ENCODE peak calls at places on chromosomes 7 and 10, in seven cellular contexts. N, C, G, K, O, D and X are unnamed samples.
A peak's percentile ranks its signal among the peaks of the same experiment; 100 is the strongest.

GRCh38 chr10:87706731-87707130 is 47.1 kb downstream of the PAPSS2 start:
- DNase-seq in K (no peak), G (no peak), C (no peak), O (no peak), D (no peak), N (no peak), X (peak; percentile 25)

GRCh38 chr7:70574970-70575799 is 556.8 kb upstream of the GALNT17 start:
- DNase-seq in C (no peak), G (peak; percentile 28), K (no peak), O (no peak), N (peak; percentile 82), D (no peak), X (no peak)

GRCh38 chr10:10320981-10321380 is 696.7 kb upstream of the CELF2 start:
- DNase-seq in O (no peak), N (peak; percentile 98), K (no peak), C (peak; percentile 34), D (no peak), G (peak; percentile 35), X (no peak)

GRCh38 chr7:132076301-132077049 is 499.8 kb downstream of the PLXNA4 start:
- DNase-seq in C (no peak), N (no peak), K (no peak), O (no peak), G (no peak), D (no peak), X (no peak)

GRCh38 chr7:57218196-57218716 is 86.0 kb upstream of the ZNF479 start:
- DNase-seq in N (no peak), K (no peak), G (no peak), C (no peak), D (no peak), O (no peak), X (no peak)

GRCh38 chr7:47255007-47255406 is 326.9 kb downstream of the TNS3 start:
- DNase-seq in K (no peak), C (no peak), D (no peak), G (no peak), O (no peak), N (no peak), X (no peak)

GRCh38 chr10:5830629-5831445 is 17.6 kb upstream of the GDI2 start:
- DNase-seq in N (no peak), D (no peak), C (no peak), O (peak; percentile 15), K (no peak), G (no peak), X (no peak)

GRCh38 chr10:66322261-66322660 is 603.6 kb upstream of the LRRTM3 start:
- DNase-seq in C (no peak), G (no peak), K (no peak), N (peak; percentile 40), O (peak; percentile 61), D (no peak), X (no peak)

GRCh38 chr7:100013328-100013676 is 2.1 kb upstream of the ZKSCAN1 start:
- DNase-seq in G (no peak), D (no peak), C (no peak), N (peak; percentile 77), O (no peak), K (no peak), X (no peak)

GRCh38 chr7:103964269-103964668 is 25.2 kb downstream of the RELN start:
- DNase-seq in D (no peak), K (no peak), C (no peak), G (no peak), N (no peak), O (no peak), X (no peak)

GRCh38 chr7:3272691-3273141 is 28.3 kb upstream of the SDK1 start:
- DNase-seq in D (no peak), K (peak; percentile 9), O (no peak), N (peak; percentile 41), G (no peak), C (peak; percentile 92), X (no peak)

GRCh38 chr10:83212632-83213349 is 926.5 kb upstream of the GHITM start:
- DNase-seq in N (peak; percentile 86), D (no peak), O (no peak), K (no peak), C (no peak), G (peak; percentile 72), X (no peak)

GRCh38 chr10:116287906-116288501 is 15.0 kb upstream of the GFRA1 start:
- DNase-seq in D (no peak), G (peak; percentile 69), C (peak; percentile 7), K (peak; percentile 23), N (peak; percentile 33), O (peak; percentile 22), X (peak; percentile 52)

GRCh38 chr7:23709081-23709746 is 805 bp upstream of the STK31 start:
- DNase-seq in G (no peak), O (peak; percentile 31), K (no peak), D (no peak), C (no peak), N (peak; percentile 29), X (no peak)

GRCh38 chr7:77348371-77348813 is 67.8 kb downstream of the GSAP start:
- DNase-seq in N (no peak), G (peak; percentile 21), C (peak; percentile 29), O (no peak), D (no peak), K (no peak), X (peak; percentile 36)

GRCh38 chr10:87864497-87865059 is 1.2 kb downstream of the PTEN start:
- DNase-seq in O (no peak), D (no peak), K (no peak), G (no peak), N (no peak), C (no peak), X (no peak)

GRCh38 chr7:94133460-94133859 is 129.3 kb upstream of the BET1 start:
- DNase-seq in N (no peak), C (no peak), G (peak; percentile 71), K (no peak), O (no peak), D (no peak), X (no peak)

GRCh38 chr7:115731796-115732471 is 298.6 kb downstream of the TFEC start:
- DNase-seq in K (no peak), C (no peak), N (no peak), O (no peak), G (no peak), D (no peak), X (no peak)

GRCh38 chr10:93357680-93358079 is 124.5 kb downstream of the MYOF start:
- DNase-seq in G (peak; percentile 42), C (no peak), K (peak; percentile 7), D (no peak), O (no peak), N (no peak), X (peak; percentile 17)

GRCh38 chr10:74333174-74333573 is 182.2 kb downstream of the ADK start:
- DNase-seq in O (no peak), K (no peak), C (peak; percentile 43), N (no peak), D (no peak), G (peak; percentile 93), X (peak; percentile 59)

GRCh38 chr10:122151121-122151694 is 119.9 kb upstream of the BTBD16 start:
- DNase-seq in G (no peak), N (no peak), K (no peak), O (no peak), D (no peak), C (no peak), X (no peak)

GRCh38 chr10:79498431-79498830 is 13.9 kb upstream of the EIF5AL1 start:
- DNase-seq in D (no peak), G (no peak), C (no peak), O (no peak), K (no peak), N (no peak), X (no peak)

GRCh38 chr7:46651070-46651469 is 730.0 kb upstream of the IGFBP3 start:
- DNase-seq in O (peak; percentile 69), C (no peak), K (peak; percentile 93), D (no peak), G (no peak), N (peak; percentile 98), X (no peak)

GRCh38 chr10:76311752-76312699 is 880.6 kb downstream of the LRMDA start:
- DNase-seq in C (no peak), O (no peak), D (no peak), K (no peak), N (peak; percentile 26), G (peak; percentile 28), X (peak; percentile 25)
- TF ChIP-seq CTCF in C (peak; percentile 47), O (no peak), D (no peak), K (no peak), N (peak; percentile 65), G (peak; percentile 49), X (peak; percentile 72)

DNA sequence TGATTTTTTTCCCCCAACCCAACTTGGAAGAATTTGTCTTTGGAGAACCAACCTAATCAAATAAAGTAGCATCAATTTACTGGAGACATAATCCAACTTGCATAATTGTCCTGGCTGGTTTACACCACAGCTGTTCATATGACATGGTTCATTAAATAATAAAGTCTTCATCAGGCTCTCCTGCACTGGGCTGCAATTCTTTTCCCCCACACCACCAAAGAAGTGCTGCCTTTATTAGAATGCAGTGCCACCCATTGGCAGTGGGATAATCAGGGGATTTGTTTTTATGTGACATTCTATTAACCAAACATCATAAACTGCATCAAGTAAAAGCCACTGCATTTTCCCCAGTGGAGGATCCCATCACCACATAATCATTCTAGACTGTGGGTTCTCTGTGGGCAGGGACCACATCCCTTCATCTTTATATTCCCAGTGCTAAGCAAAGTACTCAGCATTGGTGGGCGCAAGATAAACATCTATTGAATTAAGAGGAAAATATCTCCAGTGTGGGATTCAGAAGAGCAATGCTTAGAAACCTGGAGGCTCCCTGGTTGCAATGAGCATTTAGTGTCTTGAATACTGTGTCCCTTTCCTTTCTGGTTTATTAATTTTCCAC is 322.0 kb downstream of the KCNMA1 start:
- DNase-seq in C (no peak), D (no peak), G (no peak), N (no peak), K (no peak), O (no peak), X (no peak)
- TF ChIP-seq CTCF in C (no peak), D (no peak), G (no peak), N (no peak), K (no peak), O (no peak), X (no peak)

GRCh38 chr7:1810961-1811849 is 141.1 kb downstream of the ELFN1 start:
- DNase-seq in N (no peak), C (no peak), D (no peak), K (no peak), O (no peak), G (peak; percentile 25), X (no peak)

GRCh38 chr7:1812693-1813393 is 142.8 kb downstream of the ELFN1 start:
- DNase-seq in C (no peak), K (no peak), D (no peak), G (no peak), O (no peak), N (no peak), X (no peak)

GRCh38 chr7:1813394-1814088 is 143.5 kb downstream of the ELFN1 start:
- DNase-seq in N (no peak), G (no peak), K (no peak), O (no peak), C (no peak), D (no peak), X (no peak)

GRCh38 chr7:1810521-1810920 is 140.4 kb downstream of the ELFN1 start:
- DNase-seq in G (no peak), D (no peak), C (no peak), O (no peak), K (no peak), N (no peak), X (no peak)

GRCh38 chr7:1811850-1812692 is 142.0 kb downstream of the ELFN1 start:
- DNase-seq in G (no peak), O (no peak), N (peak; percentile 63), K (peak; percentile 32), D (no peak), C (no peak), X (no peak)
- TF ChIP-seq CTCF in G (no peak), O (peak; percentile 23), N (peak; percentile 51), K (peak; percentile 72), D (no peak), C (peak; percentile 15), X (peak; percentile 27)

GRCh38 chr7:110673148-110673547 is 417.8 kb upstream of the LRRN3 start:
- DNase-seq in N (no peak), O (no peak), C (no peak), K (no peak), D (no peak), G (no peak), X (no peak)
- TF ChIP-seq CTCF in N (no peak), O (no peak), C (no peak), K (no peak), D (no peak), G (no peak), X (no peak)